ENCODE peak calls at places on chromosomes 7 and 10, in seven cellular contexts. One of them, this sample, is unnamed.
A peak's percentile ranks its signal among the peaks of the same experiment; 100 is the strongest.

GRCh38 chr10:77641788-77642397 is 4.3 kb upstream of the KCNMA1 start:
- DNase-seq in mesendoderm: peak; percentile 74
- DNase-seq in PC-3: peak; percentile 100
- DNase-seq in astrocyte: peak; percentile 47
- DNase-seq in tibial artery: peak; percentile 82
- DNase-seq in aorta: no peak
- DNase-seq in gastrocnemius medialis: no peak
- DNase-seq in this sample: peak; percentile 96

GRCh38 chr10:70974351-70974901 is 86.1 kb upstream of the PCBD1 start:
- DNase-seq in gastrocnemius medialis: no peak
- DNase-seq in PC-3: peak; percentile 78
- DNase-seq in aorta: no peak
- DNase-seq in mesendoderm: peak; percentile 71
- DNase-seq in tibial artery: no peak
- DNase-seq in astrocyte: peak; percentile 42
- DNase-seq in this sample: peak; percentile 5

GRCh38 chr10:72174297-72174662 is 41.5 kb upstream of the ANAPC16 start:
- DNase-seq in PC-3: no peak
- DNase-seq in aorta: no peak
- DNase-seq in tibial artery: no peak
- DNase-seq in gastrocnemius medialis: no peak
- DNase-seq in mesendoderm: no peak
- DNase-seq in astrocyte: no peak
- DNase-seq in this sample: no peak

GRCh38 chr10:62252051-62252450 is 16.6 kb downstream of the RTKN2 start:
- DNase-seq in mesendoderm: no peak
- DNase-seq in astrocyte: no peak
- DNase-seq in gastrocnemius medialis: no peak
- DNase-seq in tibial artery: no peak
- DNase-seq in PC-3: no peak
- DNase-seq in aorta: no peak
- DNase-seq in this sample: no peak

GRCh38 chr10:84783386-84783785 is 455.0 kb downstream of the CCSER2 start:
- DNase-seq in mesendoderm: peak; percentile 78
- DNase-seq in aorta: no peak
- DNase-seq in astrocyte: peak; percentile 2
- DNase-seq in tibial artery: no peak
- DNase-seq in gastrocnemius medialis: no peak
- DNase-seq in PC-3: peak; percentile 34
- DNase-seq in this sample: peak; percentile 8

GRCh38 chr7:133484135-133484534 is 231.3 kb downstream of the EXOC4 start:
- DNase-seq in mesendoderm: peak; percentile 40
- DNase-seq in PC-3: no peak
- DNase-seq in gastrocnemius medialis: no peak
- DNase-seq in aorta: no peak
- DNase-seq in astrocyte: peak; percentile 68
- DNase-seq in tibial artery: no peak
- DNase-seq in this sample: no peak

GRCh38 chr10:124523301-124523871 is 61.8 kb downstream of the LHPP start:
- DNase-seq in mesendoderm: no peak
- DNase-seq in aorta: peak; percentile 79
- DNase-seq in tibial artery: no peak
- DNase-seq in PC-3: no peak
- DNase-seq in astrocyte: no peak
- DNase-seq in gastrocnemius medialis: no peak
- DNase-seq in this sample: no peak

GRCh38 chr10:89644691-89644966 is 413 bp downstream of the PANK1 start:
- DNase-seq in astrocyte: no peak
- DNase-seq in PC-3: no peak
- DNase-seq in aorta: no peak
- DNase-seq in tibial artery: no peak
- DNase-seq in mesendoderm: no peak
- DNase-seq in gastrocnemius medialis: no peak
- DNase-seq in this sample: no peak

GRCh38 chr10:71075066-71075758 is 137.2 kb upstream of the UNC5B start:
- DNase-seq in mesendoderm: no peak
- DNase-seq in gastrocnemius medialis: no peak
- DNase-seq in aorta: peak; percentile 60
- DNase-seq in PC-3: no peak
- DNase-seq in astrocyte: no peak
- DNase-seq in tibial artery: peak; percentile 17
- DNase-seq in this sample: no peak

DNA sequence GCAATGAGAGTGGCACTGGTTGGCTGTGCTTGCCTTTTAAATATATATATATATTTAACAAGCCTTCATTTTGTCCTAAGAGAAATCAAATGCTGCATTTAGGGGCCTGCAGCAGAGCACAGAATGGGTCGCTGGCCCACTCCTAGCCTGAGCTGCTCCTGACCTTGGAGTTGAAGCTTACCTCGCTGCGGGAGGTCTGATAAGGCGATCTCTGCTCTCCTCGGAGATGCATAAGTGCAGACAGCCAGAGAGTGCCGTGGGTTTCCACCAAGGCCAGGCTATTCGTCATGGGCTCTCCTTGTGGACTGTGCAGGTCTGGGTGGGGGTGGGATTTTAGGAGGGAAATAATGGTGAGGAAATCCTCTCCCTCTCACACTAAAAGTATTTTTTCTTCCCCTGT is 99.5 kb upstream of the IKZF1 start:
- DNase-seq in aorta: no peak
- DNase-seq in astrocyte: no peak
- DNase-seq in mesendoderm: peak; percentile 76
- DNase-seq in gastrocnemius medialis: no peak
- DNase-seq in PC-3: no peak
- DNase-seq in tibial artery: no peak
- DNase-seq in this sample: no peak
- H3K4me1 ChIP-seq in aorta: no peaks in the 10 kb centered on the region
- H3K4me1 ChIP-seq in astrocyte: no peaks in the 10 kb centered on the region
- H3K4me1 ChIP-seq in mesendoderm: no peaks in the 10 kb centered on the region
- H3K4me1 ChIP-seq in gastrocnemius medialis: no peaks in the 10 kb centered on the region
- H3K4me1 ChIP-seq in PC-3: no peaks in the 10 kb centered on the region
- H3K4me1 ChIP-seq in tibial artery: no peaks in the 10 kb centered on the region
- H3K4me1 ChIP-seq in this sample: no peaks in the 10 kb centered on the region

GRCh38 chr7:32161708-32162107 is 91.5 kb upstream of the PDE1C start:
- DNase-seq in mesendoderm: peak; percentile 50
- DNase-seq in PC-3: peak; percentile 41
- DNase-seq in gastrocnemius medialis: no peak
- DNase-seq in tibial artery: no peak
- DNase-seq in astrocyte: peak; percentile 94
- DNase-seq in aorta: no peak
- DNase-seq in this sample: peak; percentile 68
- H3K4me1 ChIP-seq in mesendoderm: no peaks in the 10 kb centered on the region
- H3K4me1 ChIP-seq in PC-3: peaks cover 60% of the 10 kb centered on the region
- H3K4me1 ChIP-seq in gastrocnemius medialis: peaks cover 5% of the 10 kb centered on the region
- H3K4me1 ChIP-seq in tibial artery: peaks cover 14% of the 10 kb centered on the region
- H3K4me1 ChIP-seq in astrocyte: peaks cover 49% of the 10 kb centered on the region
- H3K4me1 ChIP-seq in aorta: peaks cover 11% of the 10 kb centered on the region
- H3K4me1 ChIP-seq in this sample: peaks cover 37% of the 10 kb centered on the region

GRCh38 chr10:118092209-118092608 is 45.5 kb upstream of the RAB11FIP2 start:
- DNase-seq in PC-3: no peak
- DNase-seq in mesendoderm: no peak
- DNase-seq in aorta: no peak
- DNase-seq in gastrocnemius medialis: no peak
- DNase-seq in tibial artery: no peak
- DNase-seq in astrocyte: no peak
- DNase-seq in this sample: no peak
- H3K4me1 ChIP-seq in PC-3: no peaks in the 10 kb centered on the region
- H3K4me1 ChIP-seq in mesendoderm: no peaks in the 10 kb centered on the region
- H3K4me1 ChIP-seq in aorta: no peaks in the 10 kb centered on the region
- H3K4me1 ChIP-seq in gastrocnemius medialis: no peaks in the 10 kb centered on the region
- H3K4me1 ChIP-seq in tibial artery: no peaks in the 10 kb centered on the region
- H3K4me1 ChIP-seq in astrocyte: no peaks in the 10 kb centered on the region
- H3K4me1 ChIP-seq in this sample: peaks cover 12% of the 10 kb centered on the region

DNA sequence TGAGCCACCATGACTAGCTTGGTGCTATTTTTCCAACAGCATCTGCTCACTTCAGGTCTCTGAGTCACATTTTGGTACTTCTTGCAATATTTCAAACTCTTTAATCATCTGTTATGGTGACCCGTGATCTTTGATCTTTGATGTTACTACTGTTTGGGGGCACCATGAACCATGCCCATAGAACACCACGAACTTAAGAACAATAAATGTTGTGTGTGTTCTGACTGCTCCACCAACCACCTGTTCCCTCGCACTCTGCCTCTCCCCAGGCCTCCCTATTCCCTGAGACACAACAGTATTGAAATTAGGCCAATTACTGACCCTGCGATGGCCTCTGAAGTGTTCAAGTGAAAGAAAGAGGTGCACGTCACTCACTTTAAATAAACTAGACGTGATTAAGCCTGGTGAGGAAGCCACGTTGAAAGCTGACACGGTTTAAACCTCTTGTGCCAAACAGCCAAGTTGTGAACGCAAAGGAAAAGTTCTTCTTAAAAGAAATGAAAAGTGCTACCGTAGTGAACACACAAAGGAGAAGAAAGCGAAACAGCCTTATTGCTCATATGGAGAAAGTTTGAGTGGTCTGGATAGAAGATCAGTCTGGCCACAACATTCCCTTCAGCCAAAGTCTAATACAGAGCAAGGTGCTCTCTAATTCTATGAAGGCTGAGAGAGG is 27.2 kb upstream of the ATP6V0A4 start:
- DNase-seq in astrocyte: no peak
- DNase-seq in gastrocnemius medialis: no peak
- DNase-seq in PC-3: no peak
- DNase-seq in tibial artery: no peak
- DNase-seq in aorta: no peak
- DNase-seq in mesendoderm: no peak
- DNase-seq in this sample: no peak
- H3K4me1 ChIP-seq in astrocyte: no peaks in the 10 kb centered on the region
- H3K4me1 ChIP-seq in gastrocnemius medialis: no peaks in the 10 kb centered on the region
- H3K4me1 ChIP-seq in PC-3: peaks cover 13% of the 10 kb centered on the region
- H3K4me1 ChIP-seq in tibial artery: no peaks in the 10 kb centered on the region
- H3K4me1 ChIP-seq in aorta: no peaks in the 10 kb centered on the region
- H3K4me1 ChIP-seq in mesendoderm: peaks cover 4% of the 10 kb centered on the region
- H3K4me1 ChIP-seq in this sample: no peaks in the 10 kb centered on the region

GRCh38 chr10:117408436-117409384 is 33.5 kb upstream of the PDZD8 start:
- DNase-seq in gastrocnemius medialis: no peak
- DNase-seq in PC-3: no peak
- DNase-seq in aorta: no peak
- DNase-seq in astrocyte: no peak
- DNase-seq in tibial artery: no peak
- DNase-seq in mesendoderm: no peak
- DNase-seq in this sample: no peak

GRCh38 chr10:117412469-117413005 is 37.3 kb upstream of the PDZD8 start:
- DNase-seq in astrocyte: no peak
- DNase-seq in tibial artery: no peak
- DNase-seq in mesendoderm: no peak
- DNase-seq in gastrocnemius medialis: no peak
- DNase-seq in PC-3: no peak
- DNase-seq in aorta: no peak
- DNase-seq in this sample: no peak

GRCh38 chr10:117405730-117406129 is 30.5 kb upstream of the PDZD8 start:
- DNase-seq in astrocyte: no peak
- DNase-seq in tibial artery: no peak
- DNase-seq in aorta: no peak
- DNase-seq in mesendoderm: no peak
- DNase-seq in PC-3: no peak
- DNase-seq in gastrocnemius medialis: no peak
- DNase-seq in this sample: no peak

GRCh38 chr10:117411440-117412428 is 36.5 kb upstream of the PDZD8 start:
- DNase-seq in mesendoderm: no peak
- DNase-seq in gastrocnemius medialis: no peak
- DNase-seq in tibial artery: no peak
- DNase-seq in astrocyte: no peak
- DNase-seq in PC-3: no peak
- DNase-seq in aorta: no peak
- DNase-seq in this sample: no peak

GRCh38 chr10:117409549-117410283 is 34.5 kb upstream of the PDZD8 start:
- DNase-seq in tibial artery: no peak
- DNase-seq in astrocyte: no peak
- DNase-seq in gastrocnemius medialis: no peak
- DNase-seq in aorta: no peak
- DNase-seq in mesendoderm: no peak
- DNase-seq in PC-3: peak; percentile 20
- DNase-seq in this sample: no peak
- H3K4me1 ChIP-seq in tibial artery: no peaks in the 10 kb centered on the region
- H3K4me1 ChIP-seq in astrocyte: no peaks in the 10 kb centered on the region
- H3K4me1 ChIP-seq in gastrocnemius medialis: no peaks in the 10 kb centered on the region
- H3K4me1 ChIP-seq in aorta: no peaks in the 10 kb centered on the region
- H3K4me1 ChIP-seq in mesendoderm: no peaks in the 10 kb centered on the region
- H3K4me1 ChIP-seq in PC-3: peaks cover 29% of the 10 kb centered on the region
- H3K4me1 ChIP-seq in this sample: peaks cover 8% of the 10 kb centered on the region

DNA sequence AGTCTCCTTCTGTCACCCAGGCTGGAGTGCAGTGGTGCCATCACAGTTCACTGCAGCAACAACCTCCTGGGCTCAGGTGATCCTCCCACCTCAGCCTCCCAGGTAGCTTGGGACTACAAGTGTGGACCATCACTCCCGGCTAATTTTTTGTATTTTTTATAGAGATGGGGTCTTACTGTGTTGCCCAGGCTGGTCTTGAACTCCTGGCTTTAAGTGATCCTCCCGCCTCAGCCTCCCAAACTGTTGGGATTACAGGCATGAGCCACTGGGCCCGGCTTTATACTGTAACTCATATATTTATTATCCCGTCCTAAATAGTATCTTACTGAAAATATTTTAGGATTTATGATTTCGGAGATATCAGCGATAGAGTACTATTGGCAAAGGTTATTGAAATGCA is 10.9 kb downstream of the EIF4H start:
- DNase-seq in PC-3: no peak
- DNase-seq in aorta: no peak
- DNase-seq in tibial artery: no peak
- DNase-seq in mesendoderm: no peak
- DNase-seq in gastrocnemius medialis: no peak
- DNase-seq in astrocyte: no peak
- DNase-seq in this sample: no peak
- H3K4me1 ChIP-seq in PC-3: peaks cover 21% of the 10 kb centered on the region
- H3K4me1 ChIP-seq in aorta: peaks cover 2% of the 10 kb centered on the region
- H3K4me1 ChIP-seq in tibial artery: peaks cover 56% of the 10 kb centered on the region
- H3K4me1 ChIP-seq in mesendoderm: peaks cover 5% of the 10 kb centered on the region
- H3K4me1 ChIP-seq in gastrocnemius medialis: peaks cover 92% of the 10 kb centered on the region
- H3K4me1 ChIP-seq in astrocyte: peaks cover 19% of the 10 kb centered on the region
- H3K4me1 ChIP-seq in this sample: peaks cover 67% of the 10 kb centered on the region

DNA sequence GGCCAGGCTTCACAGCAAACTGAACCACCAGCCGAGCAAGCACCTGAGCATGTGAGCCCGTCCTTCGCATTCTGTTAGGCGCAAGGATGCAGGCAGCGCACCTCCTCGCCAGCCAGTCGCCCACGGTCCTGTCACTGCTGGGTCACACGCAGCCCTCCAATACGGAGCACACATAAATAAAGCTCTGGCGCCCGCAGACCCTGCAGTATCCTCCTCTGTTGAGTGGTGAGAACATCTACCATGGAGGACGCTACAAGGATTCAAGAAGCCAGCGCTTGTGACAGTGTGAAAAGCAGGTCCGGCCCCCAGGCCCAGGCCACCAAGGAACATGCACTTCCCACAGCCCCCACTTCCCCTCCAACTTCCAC is 34.9 kb downstream of the VOPP1 start:
- DNase-seq in tibial artery: no peak
- DNase-seq in astrocyte: no peak
- DNase-seq in gastrocnemius medialis: no peak
- DNase-seq in mesendoderm: no peak
- DNase-seq in aorta: no peak
- DNase-seq in PC-3: no peak
- DNase-seq in this sample: no peak
- H3K4me1 ChIP-seq in tibial artery: peaks cover 6% of the 10 kb centered on the region
- H3K4me1 ChIP-seq in astrocyte: peaks cover 52% of the 10 kb centered on the region
- H3K4me1 ChIP-seq in gastrocnemius medialis: peaks cover 78% of the 10 kb centered on the region
- H3K4me1 ChIP-seq in mesendoderm: peaks cover 5% of the 10 kb centered on the region
- H3K4me1 ChIP-seq in aorta: no peaks in the 10 kb centered on the region
- H3K4me1 ChIP-seq in PC-3: peaks cover 30% of the 10 kb centered on the region
- H3K4me1 ChIP-seq in this sample: peaks cover 37% of the 10 kb centered on the region

GRCh38 chr7:130890176-130891020 is 156.4 kb upstream of the KLF14 start:
- DNase-seq in aorta: no peak
- DNase-seq in astrocyte: no peak
- DNase-seq in PC-3: no peak
- DNase-seq in mesendoderm: no peak
- DNase-seq in tibial artery: no peak
- DNase-seq in gastrocnemius medialis: no peak
- DNase-seq in this sample: peak; percentile 89
- H3K4me1 ChIP-seq in aorta: no peaks in the 10 kb centered on the region
- H3K4me1 ChIP-seq in astrocyte: peaks cover 88% of the 10 kb centered on the region
- H3K4me1 ChIP-seq in PC-3: peaks cover 85% of the 10 kb centered on the region
- H3K4me1 ChIP-seq in mesendoderm: no peaks in the 10 kb centered on the region
- H3K4me1 ChIP-seq in tibial artery: peaks cover 60% of the 10 kb centered on the region
- H3K4me1 ChIP-seq in gastrocnemius medialis: peaks cover 89% of the 10 kb centered on the region
- H3K4me1 ChIP-seq in this sample: peaks cover 95% of the 10 kb centered on the region